ENCODE peak calls at places on chromosome 4, in eight cellular contexts. One of them, this sample, is unnamed.

GRCh38 chr4:10239982-10240654 is 123.5 kb upstream of the WDR1 start:
- DNase-seq in T-cell: no peak
- DNase-seq in HEK293T: no peak
- DNase-seq in SHP77: no peak
- DNase-seq in WTC11: no peak
- DNase-seq in SK-MEL-5: no peak
- DNase-seq in AG20443: no peak
- DNase-seq in naive thymus-derived CD8-positive, alpha-beta T cell: no peak
- DNase-seq in this sample: no peak

GRCh38 chr4:16001484-16001858 is 38.5 kb upstream of the FGFBP2 start:
- DNase-seq in T-cell: peak; percentile 20
- DNase-seq in HEK293T: peak; percentile 83
- DNase-seq in SHP77: peak; percentile 21
- DNase-seq in WTC11: peak; percentile 59
- DNase-seq in SK-MEL-5: peak; percentile 89
- DNase-seq in AG20443: peak; percentile 87
- DNase-seq in naive thymus-derived CD8-positive, alpha-beta T cell: peak; percentile 67
- DNase-seq in this sample: peak; percentile 67

GRCh38 chr4:78004270-78004669 is 52.9 kb upstream of the FRAS1 start:
- DNase-seq in T-cell: no peak
- DNase-seq in HEK293T: no peak
- DNase-seq in SHP77: no peak
- DNase-seq in WTC11: no peak
- DNase-seq in SK-MEL-5: no peak
- DNase-seq in AG20443: no peak
- DNase-seq in naive thymus-derived CD8-positive, alpha-beta T cell: no peak
- DNase-seq in this sample: peak; percentile 9

GRCh38 chr4:181752516-181752915 is 490.7 kb upstream of the TENM3 start:
- DNase-seq in T-cell: no peak
- DNase-seq in HEK293T: no peak
- DNase-seq in SHP77: no peak
- DNase-seq in WTC11: no peak
- DNase-seq in SK-MEL-5: no peak
- DNase-seq in AG20443: no peak
- DNase-seq in naive thymus-derived CD8-positive, alpha-beta T cell: no peak
- DNase-seq in this sample: no peak

GRCh38 chr4:40038972-40039371 is 17.7 kb upstream of the N4BP2 start:
- DNase-seq in T-cell: no peak
- DNase-seq in HEK293T: no peak
- DNase-seq in SHP77: no peak
- DNase-seq in WTC11: no peak
- DNase-seq in SK-MEL-5: no peak
- DNase-seq in AG20443: peak; percentile 33
- DNase-seq in naive thymus-derived CD8-positive, alpha-beta T cell: no peak
- DNase-seq in this sample: peak; percentile 32

GRCh38 chr4:108255203-108255747 is 86.5 kb upstream of the LEF1 start:
- DNase-seq in T-cell: no peak
- DNase-seq in HEK293T: no peak
- DNase-seq in SHP77: no peak
- DNase-seq in WTC11: no peak
- DNase-seq in SK-MEL-5: no peak
- DNase-seq in AG20443: no peak
- DNase-seq in naive thymus-derived CD8-positive, alpha-beta T cell: no peak
- DNase-seq in this sample: no peak

GRCh38 chr4:165199286-165199685 is 8.1 kb upstream of the KLHL2 start:
- DNase-seq in T-cell: no peak
- DNase-seq in HEK293T: no peak
- DNase-seq in SHP77: no peak
- DNase-seq in WTC11: no peak
- DNase-seq in SK-MEL-5: no peak
- DNase-seq in AG20443: no peak
- DNase-seq in naive thymus-derived CD8-positive, alpha-beta T cell: no peak
- DNase-seq in this sample: no peak

GRCh38 chr4:48739560-48740019 is 40.5 kb downstream of the FRYL start:
- DNase-seq in T-cell: no peak
- DNase-seq in HEK293T: no peak
- DNase-seq in SHP77: no peak
- DNase-seq in WTC11: no peak
- DNase-seq in SK-MEL-5: no peak
- DNase-seq in AG20443: no peak
- DNase-seq in naive thymus-derived CD8-positive, alpha-beta T cell: no peak
- DNase-seq in this sample: no peak

GRCh38 chr4:151651496-151651895 is 109.3 kb downstream of the GATB start:
- DNase-seq in T-cell: no peak
- DNase-seq in HEK293T: no peak
- DNase-seq in SHP77: no peak
- DNase-seq in WTC11: no peak
- DNase-seq in SK-MEL-5: no peak
- DNase-seq in AG20443: no peak
- DNase-seq in naive thymus-derived CD8-positive, alpha-beta T cell: no peak
- DNase-seq in this sample: no peak

GRCh38 chr4:109816082-109816442 is 500 bp downstream of the GAR1 start:
- DNase-seq in T-cell: peak; percentile 36
- DNase-seq in HEK293T: no peak
- DNase-seq in SHP77: no peak
- DNase-seq in WTC11: no peak
- DNase-seq in SK-MEL-5: no peak
- DNase-seq in AG20443: peak; percentile 24
- DNase-seq in naive thymus-derived CD8-positive, alpha-beta T cell: peak; percentile 57
- DNase-seq in this sample: no peak

GRCh38 chr4:2537011-2537830 is 774 bp downstream of the FAM193A start:
- DNase-seq in T-cell: peak; percentile 34
- DNase-seq in HEK293T: peak; percentile 40
- DNase-seq in SHP77: peak; percentile 5
- DNase-seq in WTC11: peak; percentile 56
- DNase-seq in SK-MEL-5: peak; percentile 20
- DNase-seq in AG20443: peak; percentile 71
- DNase-seq in naive thymus-derived CD8-positive, alpha-beta T cell: peak; percentile 56
- DNase-seq in this sample: peak; percentile 7

GRCh38 chr4:182922551-182923284 is 5.5 kb upstream of the DCTD start:
- DNase-seq in T-cell: no peak
- DNase-seq in HEK293T: no peak
- DNase-seq in SHP77: peak; percentile 31
- DNase-seq in WTC11: no peak
- DNase-seq in SK-MEL-5: peak; percentile 33
- DNase-seq in AG20443: no peak
- DNase-seq in naive thymus-derived CD8-positive, alpha-beta T cell: no peak
- DNase-seq in this sample: no peak

GRCh38 chr4:52143815-52144214 is 92.7 kb downstream of the SPATA18 start:
- DNase-seq in T-cell: no peak
- DNase-seq in HEK293T: no peak
- DNase-seq in SHP77: no peak
- DNase-seq in WTC11: no peak
- DNase-seq in SK-MEL-5: no peak
- DNase-seq in AG20443: no peak
- DNase-seq in naive thymus-derived CD8-positive, alpha-beta T cell: no peak
- DNase-seq in this sample: no peak

GRCh38 chr4:142700521-142700920 is 145.6 kb downstream of the INPP4B start:
- DNase-seq in T-cell: no peak
- DNase-seq in HEK293T: no peak
- DNase-seq in SHP77: no peak
- DNase-seq in WTC11: no peak
- DNase-seq in SK-MEL-5: no peak
- DNase-seq in AG20443: no peak
- DNase-seq in naive thymus-derived CD8-positive, alpha-beta T cell: peak; percentile 26
- DNase-seq in this sample: no peak

GRCh38 chr4:149264093-149264733 is 551.4 kb downstream of the IQCM start:
- DNase-seq in T-cell: no peak
- DNase-seq in HEK293T: peak; percentile 57
- DNase-seq in SHP77: peak; percentile 23
- DNase-seq in WTC11: peak; percentile 43
- DNase-seq in SK-MEL-5: peak; percentile 70
- DNase-seq in AG20443: peak; percentile 55
- DNase-seq in naive thymus-derived CD8-positive, alpha-beta T cell: peak; percentile 9
- DNase-seq in this sample: peak; percentile 39

GRCh38 chr4:12499693-12500092 is 984.4 kb downstream of the RAB28 start:
- DNase-seq in T-cell: no peak
- DNase-seq in HEK293T: no peak
- DNase-seq in SHP77: peak; percentile 6
- DNase-seq in WTC11: no peak
- DNase-seq in SK-MEL-5: no peak
- DNase-seq in AG20443: no peak
- DNase-seq in naive thymus-derived CD8-positive, alpha-beta T cell: no peak
- DNase-seq in this sample: no peak

GRCh38 chr4:168710353-168710946 is 213.6 kb downstream of the PALLD start:
- DNase-seq in T-cell: no peak
- DNase-seq in HEK293T: peak; percentile 21
- DNase-seq in SHP77: no peak
- DNase-seq in WTC11: no peak
- DNase-seq in SK-MEL-5: peak; percentile 76
- DNase-seq in AG20443: peak; percentile 46
- DNase-seq in naive thymus-derived CD8-positive, alpha-beta T cell: no peak
- DNase-seq in this sample: peak; percentile 54

GRCh38 chr4:7199129-7199725 is 6.9 kb downstream of the SORCS2 start:
- DNase-seq in T-cell: no peak
- DNase-seq in HEK293T: no peak
- DNase-seq in SHP77: no peak
- DNase-seq in WTC11: no peak
- DNase-seq in SK-MEL-5: no peak
- DNase-seq in AG20443: no peak
- DNase-seq in naive thymus-derived CD8-positive, alpha-beta T cell: no peak
- DNase-seq in this sample: no peak

GRCh38 chr4:1205641-1206298 is 33.4 kb upstream of the SPON2 start:
- DNase-seq in T-cell: no peak
- DNase-seq in HEK293T: no peak
- DNase-seq in SHP77: no peak
- DNase-seq in WTC11: peak; percentile 8
- DNase-seq in SK-MEL-5: no peak
- DNase-seq in AG20443: no peak
- DNase-seq in naive thymus-derived CD8-positive, alpha-beta T cell: no peak
- DNase-seq in this sample: no peak

GRCh38 chr4:67755974-67756373 is 1.8 kb upstream of the GNRHR start:
- DNase-seq in T-cell: no peak
- DNase-seq in HEK293T: no peak
- DNase-seq in SHP77: no peak
- DNase-seq in WTC11: no peak
- DNase-seq in SK-MEL-5: no peak
- DNase-seq in AG20443: no peak
- DNase-seq in naive thymus-derived CD8-positive, alpha-beta T cell: no peak
- DNase-seq in this sample: no peak

GRCh38 chr4:88958080-88958479 is 98.9 kb downstream of the FAM13A start:
- DNase-seq in T-cell: no peak
- DNase-seq in HEK293T: no peak
- DNase-seq in SHP77: no peak
- DNase-seq in WTC11: no peak
- DNase-seq in SK-MEL-5: no peak
- DNase-seq in AG20443: no peak
- DNase-seq in naive thymus-derived CD8-positive, alpha-beta T cell: no peak
- DNase-seq in this sample: no peak

GRCh38 chr4:4859799-4860380 is 425 bp downstream of the MSX1 start:
- DNase-seq in T-cell: no peak
- DNase-seq in HEK293T: peak; percentile 45
- DNase-seq in SHP77: no peak
- DNase-seq in WTC11: no peak
- DNase-seq in SK-MEL-5: no peak
- DNase-seq in AG20443: no peak
- DNase-seq in naive thymus-derived CD8-positive, alpha-beta T cell: no peak
- DNase-seq in this sample: no peak

GRCh38 chr4:179976777-179977176 is 2266.4 kb upstream of the TENM3 start:
- DNase-seq in T-cell: no peak
- DNase-seq in HEK293T: peak; percentile 11
- DNase-seq in SHP77: no peak
- DNase-seq in WTC11: no peak
- DNase-seq in SK-MEL-5: no peak
- DNase-seq in AG20443: no peak
- DNase-seq in naive thymus-derived CD8-positive, alpha-beta T cell: no peak
- DNase-seq in this sample: no peak

GRCh38 chr4:157265281-157265680 is 44.8 kb downstream of the GRIA2 start:
- DNase-seq in T-cell: no peak
- DNase-seq in HEK293T: peak; percentile 19
- DNase-seq in SHP77: peak; percentile 27
- DNase-seq in WTC11: peak; percentile 10
- DNase-seq in SK-MEL-5: no peak
- DNase-seq in AG20443: no peak
- DNase-seq in naive thymus-derived CD8-positive, alpha-beta T cell: no peak
- DNase-seq in this sample: no peak

GRCh38 chr4:82569727-82570126 is 7.9 kb upstream of the TMEM150C start:
- DNase-seq in T-cell: no peak
- DNase-seq in HEK293T: no peak
- DNase-seq in SHP77: no peak
- DNase-seq in WTC11: no peak
- DNase-seq in SK-MEL-5: no peak
- DNase-seq in AG20443: no peak
- DNase-seq in naive thymus-derived CD8-positive, alpha-beta T cell: no peak
- DNase-seq in this sample: no peak

GRCh38 chr4:7430368-7430964 is 4.3 kb downstream of the PSAPL1 start:
- DNase-seq in T-cell: no peak
- DNase-seq in HEK293T: no peak
- DNase-seq in SHP77: no peak
- DNase-seq in WTC11: peak; percentile 63
- DNase-seq in SK-MEL-5: no peak
- DNase-seq in AG20443: no peak
- DNase-seq in naive thymus-derived CD8-positive, alpha-beta T cell: no peak
- DNase-seq in this sample: no peak

GRCh38 chr4:87375719-87376291 is 15.2 kb downstream of the HSD17B11 start:
- DNase-seq in T-cell: no peak
- DNase-seq in HEK293T: peak; percentile 46
- DNase-seq in SHP77: peak; percentile 14
- DNase-seq in WTC11: no peak
- DNase-seq in SK-MEL-5: peak; percentile 65
- DNase-seq in AG20443: peak; percentile 73
- DNase-seq in naive thymus-derived CD8-positive, alpha-beta T cell: peak; percentile 30
- DNase-seq in this sample: peak; percentile 76

GRCh38 chr4:134727696-134728095 is 526.1 kb upstream of the PABPC4L start:
- DNase-seq in T-cell: no peak
- DNase-seq in HEK293T: no peak
- DNase-seq in SHP77: no peak
- DNase-seq in WTC11: no peak
- DNase-seq in SK-MEL-5: no peak
- DNase-seq in AG20443: no peak
- DNase-seq in naive thymus-derived CD8-positive, alpha-beta T cell: no peak
- DNase-seq in this sample: no peak

GRCh38 chr4:165844151-165844550 is 28.9 kb upstream of the TLL1 start:
- DNase-seq in T-cell: no peak
- DNase-seq in HEK293T: no peak
- DNase-seq in SHP77: no peak
- DNase-seq in WTC11: no peak
- DNase-seq in SK-MEL-5: no peak
- DNase-seq in AG20443: no peak
- DNase-seq in naive thymus-derived CD8-positive, alpha-beta T cell: no peak
- DNase-seq in this sample: no peak

GRCh38 chr4:85777908-85778808 is 303.2 kb downstream of the ARHGAP24 start:
- DNase-seq in T-cell: no peak
- DNase-seq in HEK293T: no peak
- DNase-seq in SHP77: no peak
- DNase-seq in WTC11: no peak
- DNase-seq in SK-MEL-5: no peak
- DNase-seq in AG20443: no peak
- DNase-seq in naive thymus-derived CD8-positive, alpha-beta T cell: no peak
- DNase-seq in this sample: no peak

GRCh38 chr4:1195894-1196401 is 23.6 kb upstream of the SPON2 start:
- DNase-seq in T-cell: no peak
- DNase-seq in HEK293T: no peak
- DNase-seq in SHP77: no peak
- DNase-seq in WTC11: peak; percentile 5
- DNase-seq in SK-MEL-5: no peak
- DNase-seq in AG20443: peak; percentile 4
- DNase-seq in naive thymus-derived CD8-positive, alpha-beta T cell: no peak
- DNase-seq in this sample: no peak

GRCh38 chr4:126766266-126766665 is 866.5 kb upstream of the INTU start:
- DNase-seq in T-cell: no peak
- DNase-seq in HEK293T: no peak
- DNase-seq in SHP77: no peak
- DNase-seq in WTC11: no peak
- DNase-seq in SK-MEL-5: no peak
- DNase-seq in AG20443: no peak
- DNase-seq in naive thymus-derived CD8-positive, alpha-beta T cell: no peak
- DNase-seq in this sample: no peak

GRCh38 chr4:72714482-72715279 is 145.7 kb upstream of the ADAMTS3 start:
- DNase-seq in T-cell: no peak
- DNase-seq in HEK293T: no peak
- DNase-seq in SHP77: no peak
- DNase-seq in WTC11: no peak
- DNase-seq in SK-MEL-5: no peak
- DNase-seq in AG20443: no peak
- DNase-seq in naive thymus-derived CD8-positive, alpha-beta T cell: no peak
- DNase-seq in this sample: no peak

GRCh38 chr4:14223461-14223860 is 595.9 kb upstream of the BOD1L1 start:
- DNase-seq in T-cell: no peak
- DNase-seq in HEK293T: no peak
- DNase-seq in SHP77: no peak
- DNase-seq in WTC11: no peak
- DNase-seq in SK-MEL-5: no peak
- DNase-seq in AG20443: no peak
- DNase-seq in naive thymus-derived CD8-positive, alpha-beta T cell: no peak
- DNase-seq in this sample: no peak

This sample was measured in HFFc6.